ENCODE peak calls at places on chromosomes 12 and 14, in five cellular contexts. T, M, Z, H and Q are unnamed samples.

GRCh38 chr12:13661005-13661887 is 320.2 kb downstream of the GRIN2B start:
- DNase-seq in T (peak; percentile 79), M (peak; percentile 52), Z (peak; percentile 36), H (peak; percentile 43), Q (peak; percentile 55)

GRCh38 chr12:70366581-70367267 is 634 bp downstream of the KCNMB4 start:
- DNase-seq in T (peak; percentile 68), M (peak; percentile 63), Z (peak; percentile 61), H (peak; percentile 82), Q (peak; percentile 65)

GRCh38 chr12:121628037-121628436 is 1.7 kb downstream of the ORAI1 start:
- DNase-seq in T (no peak), M (peak; percentile 66), Z (no peak), H (no peak), Q (no peak)

GRCh38 chr12:21434704-21435103 is 2.8 kb upstream of the PYROXD1 start:
- DNase-seq in T (no peak), M (no peak), Z (no peak), H (no peak), Q (no peak)

GRCh38 chr14:70812124-70812818 is 3.0 kb upstream of the MAP3K9 start:
- DNase-seq in T (no peak), M (no peak), Z (no peak), H (no peak), Q (no peak)

GRCh38 chr14:102481791-102482238 is 27.8 kb downstream of the ANKRD9 start:
- DNase-seq in T (no peak), M (no peak), Z (no peak), H (no peak), Q (no peak)

GRCh38 chr12:91718326-91718725 is 427.3 kb downstream of the BTG1 start:
- DNase-seq in T (no peak), M (peak; percentile 20), Z (no peak), H (no peak), Q (no peak)

GRCh38 chr12:98955284-98955683 is 310.2 kb downstream of the APAF1 start:
- DNase-seq in T (peak; percentile 86), M (no peak), Z (peak; percentile 54), H (no peak), Q (peak; percentile 13)

GRCh38 chr12:123132951-123133619 is 17.8 kb downstream of the PITPNM2 start:
- DNase-seq in T (no peak), M (no peak), Z (no peak), H (no peak), Q (no peak)

GRCh38 chr12:72271741-72272661 is at the start of gene TRHDE:
- DNase-seq in T (peak; percentile 86), M (peak; percentile 83), Z (no peak), H (peak; percentile 80), Q (peak; percentile 68)

GRCh38 chr12:104454997-104455396 is 1.8 kb upstream of the CHST11 start:
- DNase-seq in T (no peak), M (peak; percentile 83), Z (no peak), H (no peak), Q (no peak)

GRCh38 chr14:104657563-104658324 is 31.7 kb upstream of the INF2 start:
- DNase-seq in T (no peak), M (no peak), Z (no peak), H (no peak), Q (no peak)

GRCh38 chr14:21521526-21521925 is 4.6 kb downstream of the SALL2 start:
- DNase-seq in T (no peak), M (peak; percentile 31), Z (no peak), H (no peak), Q (no peak)

GRCh38 chr12:96274331-96274730 is 80.2 kb downstream of the ELK3 start:
- DNase-seq in T (no peak), M (peak; percentile 66), Z (no peak), H (no peak), Q (no peak)

GRCh38 chr14:23579311-23579630 is 681 bp upstream of the JPH4 start:
- DNase-seq in T (no peak), M (no peak), Z (no peak), H (no peak), Q (no peak)

GRCh38 chr14:99520571-99521081 is 39.4 kb downstream of the CCNK start:
- DNase-seq in T (no peak), M (no peak), Z (no peak), H (peak; percentile 35), Q (no peak)

GRCh38 chr12:131869871-131870418 is 24.5 kb upstream of the ULK1 start:
- DNase-seq in T (no peak), M (peak; percentile 77), Z (no peak), H (peak; percentile 51), Q (no peak)

GRCh38 chr14:52723514-52724359 is 6.2 kb upstream of the STYX start:
- DNase-seq in T (no peak), M (no peak), Z (no peak), H (no peak), Q (no peak)

GRCh38 chr12:52193991-52194390 is 2.2 kb upstream of the KRT80 start:
- DNase-seq in T (no peak), M (no peak), Z (no peak), H (no peak), Q (no peak)

GRCh38 chr12:32903763-32904162 is 7.2 kb upstream of the PKP2 start:
- DNase-seq in T (no peak), M (no peak), Z (no peak), H (no peak), Q (no peak)

GRCh38 chr12:85281947-85282312 is 1.9 kb downstream of the ALX1 start:
- DNase-seq in T (peak; percentile 25), M (no peak), Z (no peak), H (no peak), Q (no peak)

GRCh38 chr12:103455020-103455763 is 40.6 kb downstream of the C12orf42 start:
- DNase-seq in T (no peak), M (no peak), Z (peak; percentile 34), H (no peak), Q (no peak)

GRCh38 chr14:92686763-92687427 is 61.5 kb downstream of the LGMN start:
- DNase-seq in T (peak; percentile 88), M (peak; percentile 86), Z (peak; percentile 39), H (peak; percentile 91), Q (peak; percentile 94)

GRCh38 chr14:55780156-55780946 is 200.3 kb downstream of the KTN1 start:
- DNase-seq in T (no peak), M (peak; percentile 91), Z (no peak), H (peak; percentile 88), Q (no peak)

GRCh38 chr12:104281636-104282035 is 21.9 kb upstream of the EID3 start:
- DNase-seq in T (no peak), M (peak; percentile 35), Z (no peak), H (no peak), Q (no peak)

GRCh38 chr14:57182760-57183503 is 85.8 kb downstream of the EXOC5 start:
- DNase-seq in T (peak; percentile 74), M (peak; percentile 23), Z (no peak), H (no peak), Q (peak; percentile 26)

GRCh38 chr12:130706885-130707570 is 9.1 kb downstream of the RIMBP2 start:
- DNase-seq in T (no peak), M (no peak), Z (no peak), H (no peak), Q (no peak)

GRCh38 chr14:33564774-33565630 is 385.9 kb downstream of the EGLN3 start:
- DNase-seq in T (peak; percentile 25), M (peak; percentile 18), Z (no peak), H (no peak), Q (no peak)

GRCh38 chr12:46674126-46674525 is 151.7 kb downstream of the SLC38A4 start:
- DNase-seq in T (no peak), M (no peak), Z (no peak), H (no peak), Q (no peak)

GRCh38 chr14:66850258-66850897 is 338.9 kb upstream of the GARIN2 start:
- DNase-seq in T (no peak), M (no peak), Z (no peak), H (no peak), Q (no peak)

GRCh38 chr14:71812693-71813092 is 119.5 kb upstream of the RGS6 start:
- DNase-seq in T (no peak), M (no peak), Z (no peak), H (no peak), Q (no peak)

GRCh38 chr12:8077207-8077606 is 4.9 kb upstream of the NECAP1 start:
- DNase-seq in T (no peak), M (peak; percentile 85), Z (no peak), H (no peak), Q (no peak)

GRCh38 chr12:13085968-13086686 is 17.3 kb downstream of the GSG1 start:
- DNase-seq in T (no peak), M (peak; percentile 56), Z (no peak), H (no peak), Q (no peak)

GRCh38 chr12:3275171-3276041 is 198.2 kb downstream of the TSPAN9 start:
- DNase-seq in T (peak; percentile 89), M (peak; percentile 89), Z (peak; percentile 55), H (peak; percentile 88), Q (peak; percentile 90)

GRCh38 chr12:14892726-14893442 is 7.2 kb upstream of the MGP start:
- DNase-seq in T (no peak), M (peak; percentile 53), Z (no peak), H (no peak), Q (no peak)
- TF ChIP-seq CTCF in T (peak; percentile 45), M (no peak), Z (peak; percentile 28), H (peak; percentile 22), Q (no peak)

GRCh38 chr12:92927055-92927435 is 2.0 kb downstream of the EEA1 start:
- DNase-seq in T (peak; percentile 60), M (peak; percentile 79), Z (peak; percentile 28), H (no peak), Q (no peak)
- TF ChIP-seq CTCF in T (peak; percentile 47), M (peak; percentile 9), Z (peak; percentile 26), H (no peak), Q (no peak)

DNA sequence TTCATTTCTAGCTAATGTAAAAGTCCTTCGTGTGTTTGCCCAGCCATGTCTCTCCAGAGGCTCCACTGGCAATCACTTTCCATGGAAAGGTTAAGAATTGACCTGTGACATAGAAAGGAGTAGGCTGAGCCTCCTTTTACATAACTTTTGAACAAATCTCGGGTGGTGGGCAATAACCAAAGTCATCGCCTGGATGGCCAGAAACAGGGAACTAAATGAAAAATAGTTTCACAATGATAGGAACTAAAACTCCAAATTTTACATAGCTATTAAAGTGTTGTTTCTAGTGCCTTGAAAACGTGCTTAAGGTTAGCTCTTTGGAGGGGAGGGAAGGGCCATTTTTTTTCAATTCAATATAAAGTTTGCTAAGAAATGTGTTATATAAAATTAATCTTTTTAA is 6.5 kb downstream of the BHLHE41 start:
- DNase-seq in T (no peak), M (no peak), Z (peak; percentile 14), H (no peak), Q (no peak)
- TF ChIP-seq CTCF in T (no peak), M (no peak), Z (no peak), H (no peak), Q (no peak)

DNA sequence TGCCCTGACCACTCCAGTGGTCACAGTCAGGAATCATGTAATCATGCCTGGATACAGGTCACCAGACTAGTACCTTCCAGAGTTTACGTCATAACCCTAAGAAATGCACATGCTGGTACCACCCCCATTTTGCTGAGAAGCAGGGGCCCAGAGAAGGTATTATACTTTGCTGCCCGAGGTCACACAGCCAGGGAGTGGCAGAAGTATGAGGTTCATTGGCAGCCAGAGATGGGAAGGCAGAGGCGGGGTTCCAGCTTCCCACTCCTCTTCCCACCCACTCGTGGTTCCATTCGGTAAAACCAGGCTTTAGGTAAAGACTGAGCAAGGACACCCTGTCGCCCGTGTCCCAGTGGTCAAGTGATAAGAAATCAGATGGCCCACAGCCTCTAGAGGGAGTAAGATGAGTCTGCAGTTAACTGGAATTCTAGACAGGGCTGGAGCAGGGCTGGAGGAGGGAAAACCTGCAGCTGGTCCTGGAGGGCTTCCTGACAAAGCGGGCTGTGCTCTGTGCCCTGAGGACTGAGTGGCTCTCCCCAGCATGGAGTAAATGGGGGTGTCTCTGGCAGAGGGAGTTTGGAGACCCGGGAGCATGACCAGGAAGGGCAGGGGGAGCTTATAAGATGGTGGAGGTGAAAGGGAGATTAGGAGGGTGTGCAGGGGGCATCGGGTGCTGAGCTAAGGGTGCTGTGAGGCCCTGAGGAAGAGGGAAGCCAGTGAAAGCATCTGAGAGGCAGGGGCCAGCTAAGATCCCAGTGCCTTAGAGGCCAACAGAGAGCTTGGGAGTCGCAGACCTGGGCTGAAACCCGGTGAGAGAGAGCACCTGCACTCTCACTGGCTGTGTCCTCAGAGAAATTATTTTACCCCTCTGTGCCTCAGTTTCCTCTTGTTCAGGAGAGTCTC is 5.7 kb downstream of the FAM222A start:
- DNase-seq in T (peak; percentile 77), M (peak; percentile 34), Z (no peak), H (no peak), Q (no peak)
- TF ChIP-seq CTCF in T (peak; percentile 57), M (peak; percentile 28), Z (no peak), H (no peak), Q (no peak)